ENCODE peak calls at places on chromosome 4, in eight cellular contexts. One of them, this sample, is unnamed.

GRCh38 chr4:137632842-137633241 is 100.5 kb upstream of the PCDH18 start:
- DNase-seq in ovary: no peak
- DNase-seq in RWPE1: no peak
- DNase-seq in MCF 10A: no peak
- DNase-seq in fibroblast of pulmonary artery: no peak
- DNase-seq in uterus: no peak
- DNase-seq in AG10803: no peak
- DNase-seq in BJ: no peak
- DNase-seq in this sample: no peak

GRCh38 chr4:55635760-55636621 is at the start of gene NMU:
- DNase-seq in RWPE1: peak
- DNase-seq in ovary: peak
- DNase-seq in fibroblast of pulmonary artery: peak
- DNase-seq in MCF 10A: peak
- DNase-seq in uterus: no peak
- DNase-seq in BJ: no peak
- DNase-seq in AG10803: no peak
- DNase-seq in this sample: peak

GRCh38 chr4:107292979-107293378 is 256.9 kb upstream of the DKK2 start:
- DNase-seq in fibroblast of pulmonary artery: no peak
- DNase-seq in RWPE1: no peak
- DNase-seq in ovary: no peak
- DNase-seq in BJ: no peak
- DNase-seq in AG10803: no peak
- DNase-seq in uterus: no peak
- DNase-seq in MCF 10A: no peak
- DNase-seq in this sample: peak

GRCh38 chr4:12724520-12724919 is 759.6 kb downstream of the RAB28 start:
- DNase-seq in uterus: no peak
- DNase-seq in fibroblast of pulmonary artery: peak
- DNase-seq in MCF 10A: peak
- DNase-seq in RWPE1: no peak
- DNase-seq in BJ: no peak
- DNase-seq in AG10803: no peak
- DNase-seq in ovary: no peak
- DNase-seq in this sample: peak

GRCh38 chr4:14566518-14566917 is 435.8 kb upstream of the CPEB2 start:
- DNase-seq in BJ: no peak
- DNase-seq in RWPE1: no peak
- DNase-seq in AG10803: no peak
- DNase-seq in MCF 10A: peak
- DNase-seq in fibroblast of pulmonary artery: peak
- DNase-seq in ovary: no peak
- DNase-seq in uterus: no peak
- DNase-seq in this sample: no peak

GRCh38 chr4:90127706-90128345 is 632 bp downstream of the CCSER1 start:
- DNase-seq in fibroblast of pulmonary artery: no peak
- DNase-seq in AG10803: no peak
- DNase-seq in MCF 10A: peak
- DNase-seq in uterus: peak
- DNase-seq in ovary: peak
- DNase-seq in BJ: no peak
- DNase-seq in RWPE1: no peak
- DNase-seq in this sample: peak

GRCh38 chr4:42454755-42455154 is 57.5 kb downstream of the SHISA3 start:
- DNase-seq in uterus: no peak
- DNase-seq in MCF 10A: peak
- DNase-seq in fibroblast of pulmonary artery: no peak
- DNase-seq in AG10803: no peak
- DNase-seq in ovary: no peak
- DNase-seq in RWPE1: no peak
- DNase-seq in BJ: no peak
- DNase-seq in this sample: peak

GRCh38 chr4:46993075-46994006 is at the start of gene GABRA4:
- DNase-seq in BJ: no peak
- DNase-seq in uterus: no peak
- DNase-seq in AG10803: no peak
- DNase-seq in fibroblast of pulmonary artery: no peak
- DNase-seq in RWPE1: no peak
- DNase-seq in MCF 10A: no peak
- DNase-seq in ovary: no peak
- DNase-seq in this sample: peak

GRCh38 chr4:5395781-5396180 is 312.6 kb downstream of the EVC2 start:
- DNase-seq in uterus: no peak
- DNase-seq in MCF 10A: no peak
- DNase-seq in AG10803: no peak
- DNase-seq in RWPE1: no peak
- DNase-seq in fibroblast of pulmonary artery: no peak
- DNase-seq in ovary: no peak
- DNase-seq in BJ: no peak
- DNase-seq in this sample: no peak

GRCh38 chr4:6386091-6386490 is 86.3 kb downstream of the PPP2R2C start:
- DNase-seq in AG10803: no peak
- DNase-seq in fibroblast of pulmonary artery: no peak
- DNase-seq in ovary: no peak
- DNase-seq in MCF 10A: no peak
- DNase-seq in BJ: no peak
- DNase-seq in RWPE1: peak
- DNase-seq in uterus: no peak
- DNase-seq in this sample: peak

GRCh38 chr4:73589887-73590801 is 30.1 kb downstream of the RASSF6 start:
- DNase-seq in AG10803: no peak
- DNase-seq in BJ: no peak
- DNase-seq in fibroblast of pulmonary artery: peak
- DNase-seq in RWPE1: no peak
- DNase-seq in ovary: no peak
- DNase-seq in uterus: no peak
- DNase-seq in MCF 10A: peak
- DNase-seq in this sample: no peak

GRCh38 chr4:1374706-1375045 is 27.7 kb downstream of the UVSSA start:
- DNase-seq in fibroblast of pulmonary artery: no peak
- DNase-seq in MCF 10A: no peak
- DNase-seq in BJ: no peak
- DNase-seq in uterus: no peak
- DNase-seq in AG10803: no peak
- DNase-seq in ovary: no peak
- DNase-seq in RWPE1: no peak
- DNase-seq in this sample: no peak

GRCh38 chr4:148793221-148793620 is 351.0 kb upstream of the NR3C2 start:
- DNase-seq in ovary: no peak
- DNase-seq in uterus: no peak
- DNase-seq in fibroblast of pulmonary artery: no peak
- DNase-seq in MCF 10A: no peak
- DNase-seq in BJ: no peak
- DNase-seq in AG10803: no peak
- DNase-seq in RWPE1: no peak
- DNase-seq in this sample: no peak

GRCh38 chr4:187251896-187252295 is 528.2 kb upstream of the FAT1 start:
- DNase-seq in MCF 10A: no peak
- DNase-seq in RWPE1: no peak
- DNase-seq in ovary: no peak
- DNase-seq in AG10803: peak
- DNase-seq in BJ: no peak
- DNase-seq in uterus: no peak
- DNase-seq in fibroblast of pulmonary artery: peak
- DNase-seq in this sample: peak

GRCh38 chr4:151415978-151416377 is 7.0 kb downstream of the FHIP1A start:
- DNase-seq in AG10803: peak
- DNase-seq in RWPE1: peak
- DNase-seq in BJ: peak
- DNase-seq in MCF 10A: peak
- DNase-seq in ovary: no peak
- DNase-seq in fibroblast of pulmonary artery: peak
- DNase-seq in uterus: no peak
- DNase-seq in this sample: peak

GRCh38 chr4:32775049-32775448 is 2054.9 kb downstream of the PCDH7 start:
- DNase-seq in fibroblast of pulmonary artery: peak
- DNase-seq in uterus: no peak
- DNase-seq in ovary: no peak
- DNase-seq in AG10803: no peak
- DNase-seq in BJ: no peak
- DNase-seq in RWPE1: no peak
- DNase-seq in MCF 10A: peak
- DNase-seq in this sample: peak
- TF ChIP-seq CTCF in fibroblast of pulmonary artery: peak
- TF ChIP-seq CTCF in uterus: no peak
- TF ChIP-seq CTCF in ovary: no peak
- TF ChIP-seq CTCF in AG10803: no peak
- TF ChIP-seq CTCF in BJ: no peak
- TF ChIP-seq CTCF in RWPE1: no peak
- TF ChIP-seq CTCF in MCF 10A: peak
- TF ChIP-seq CTCF in this sample: peak

DNA sequence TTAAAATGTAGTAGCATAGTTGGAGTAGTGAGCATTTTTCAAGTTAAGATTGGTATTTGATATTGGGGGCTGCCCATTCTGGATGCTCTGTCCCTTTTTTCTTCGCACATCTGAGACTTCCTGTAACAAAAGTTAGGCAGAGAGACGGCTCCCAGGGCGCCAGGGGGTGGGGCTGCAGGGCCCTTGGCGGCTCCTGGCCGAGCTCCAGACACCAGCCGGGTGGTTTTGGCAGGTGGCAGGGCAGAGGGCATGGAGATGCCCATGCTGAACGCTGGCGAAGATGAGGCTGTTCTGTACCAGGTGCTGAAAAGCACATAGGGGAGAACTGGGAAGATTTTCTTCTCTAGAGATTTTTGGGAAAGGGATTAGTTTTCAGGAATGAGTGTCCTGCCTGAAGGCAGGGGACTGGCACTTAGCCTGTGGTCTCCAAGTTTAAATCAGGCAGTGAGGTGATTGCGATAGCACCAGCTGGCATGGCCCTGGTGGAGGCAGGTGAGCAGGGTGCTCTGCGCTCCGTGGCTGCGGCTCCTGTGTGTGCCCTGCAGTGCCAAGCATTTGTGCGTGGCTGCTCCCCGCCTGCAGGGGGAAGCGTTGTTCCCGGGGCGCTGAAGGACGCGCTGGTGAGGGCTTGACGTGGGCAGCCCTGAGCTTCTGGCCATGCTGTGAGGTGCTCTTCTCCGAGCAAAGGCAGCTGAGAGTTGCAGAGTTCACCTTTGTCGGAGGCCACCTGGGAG is 23.6 kb upstream of the HGFAC start:
- DNase-seq in MCF 10A: no peak
- DNase-seq in fibroblast of pulmonary artery: no peak
- DNase-seq in AG10803: no peak
- DNase-seq in BJ: no peak
- DNase-seq in ovary: no peak
- DNase-seq in RWPE1: no peak
- DNase-seq in uterus: peak
- DNase-seq in this sample: peak
- TF ChIP-seq CTCF in MCF 10A: no peak
- TF ChIP-seq CTCF in fibroblast of pulmonary artery: no peak
- TF ChIP-seq CTCF in AG10803: peak
- TF ChIP-seq CTCF in BJ: peak
- TF ChIP-seq CTCF in ovary: no peak
- TF ChIP-seq CTCF in RWPE1: no peak
- TF ChIP-seq CTCF in uterus: no peak
- TF ChIP-seq CTCF in this sample: peak

DNA sequence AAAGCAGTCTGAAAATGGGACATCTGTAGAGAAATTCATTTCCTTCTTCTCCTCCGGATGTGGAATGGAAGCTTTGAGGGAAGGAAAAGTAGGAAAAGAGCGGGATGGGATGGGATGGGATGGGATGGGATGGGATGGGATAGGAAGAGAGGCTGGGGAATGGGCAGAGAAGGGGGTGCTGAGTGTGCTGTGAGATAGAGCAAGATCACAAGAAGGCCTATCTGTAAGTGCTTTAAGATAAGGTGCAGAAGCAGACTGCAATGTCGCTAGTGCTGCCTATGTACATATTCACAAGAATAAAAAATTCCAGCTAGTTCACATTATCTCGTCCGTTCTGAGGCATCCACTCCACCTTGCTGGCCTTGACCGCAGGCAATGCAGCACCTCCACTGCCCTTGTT is 86.2 kb downstream of the IRF2 start:
- DNase-seq in MCF 10A: no peak
- DNase-seq in BJ: no peak
- DNase-seq in AG10803: no peak
- DNase-seq in RWPE1: no peak
- DNase-seq in ovary: no peak
- DNase-seq in uterus: no peak
- DNase-seq in fibroblast of pulmonary artery: no peak
- DNase-seq in this sample: no peak
- TF ChIP-seq CTCF in MCF 10A: no peak
- TF ChIP-seq CTCF in BJ: no peak
- TF ChIP-seq CTCF in AG10803: no peak
- TF ChIP-seq CTCF in RWPE1: no peak
- TF ChIP-seq CTCF in ovary: no peak
- TF ChIP-seq CTCF in uterus: no peak
- TF ChIP-seq CTCF in fibroblast of pulmonary artery: no peak
- TF ChIP-seq CTCF in this sample: no peak

DNA sequence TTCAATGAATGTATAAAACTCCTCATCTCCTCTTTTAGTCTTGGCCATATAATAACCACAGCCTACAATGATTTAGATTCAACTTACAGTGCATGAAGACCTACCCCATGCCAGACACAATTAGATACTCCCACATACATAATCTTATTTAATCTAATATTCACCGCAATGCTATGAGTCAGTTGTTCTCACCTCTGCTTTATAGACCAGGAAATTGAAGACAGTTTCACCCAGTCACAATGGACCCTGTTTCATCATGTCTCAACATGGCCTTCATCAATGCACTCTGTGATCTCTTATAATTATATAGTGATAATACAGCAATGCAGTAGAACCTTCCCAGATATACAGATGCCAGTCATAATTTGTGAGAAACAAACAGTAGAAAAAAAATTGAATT is 148.6 kb downstream of the PARM1 start:
- DNase-seq in fibroblast of pulmonary artery: no peak
- DNase-seq in ovary: no peak
- DNase-seq in BJ: no peak
- DNase-seq in MCF 10A: no peak
- DNase-seq in RWPE1: no peak
- DNase-seq in uterus: no peak
- DNase-seq in AG10803: no peak
- DNase-seq in this sample: peak
- TF ChIP-seq CTCF in fibroblast of pulmonary artery: no peak
- TF ChIP-seq CTCF in ovary: no peak
- TF ChIP-seq CTCF in BJ: no peak
- TF ChIP-seq CTCF in MCF 10A: no peak
- TF ChIP-seq CTCF in RWPE1: no peak
- TF ChIP-seq CTCF in uterus: no peak
- TF ChIP-seq CTCF in AG10803: no peak
- TF ChIP-seq CTCF in this sample: no peak

GRCh38 chr4:123350191-123350544 is 46.4 kb upstream of the SPRY1 start:
- DNase-seq in RWPE1: peak
- DNase-seq in fibroblast of pulmonary artery: peak
- DNase-seq in AG10803: no peak
- DNase-seq in MCF 10A: peak
- DNase-seq in ovary: no peak
- DNase-seq in uterus: no peak
- DNase-seq in BJ: no peak
- DNase-seq in this sample: peak
- TF ChIP-seq CTCF in RWPE1: no peak
- TF ChIP-seq CTCF in fibroblast of pulmonary artery: no peak
- TF ChIP-seq CTCF in AG10803: no peak
- TF ChIP-seq CTCF in MCF 10A: peak
- TF ChIP-seq CTCF in ovary: no peak
- TF ChIP-seq CTCF in uterus: no peak
- TF ChIP-seq CTCF in BJ: no peak
- TF ChIP-seq CTCF in this sample: peak